ENCODE peak calls at places on chromosomes 4 and X, in four cellular contexts. B is lower leg skin, Z is right lobe of liver, J is ovary. V is an unnamed sample.

GRCh38 chr4:40908702-40909362 is 159.1 kb downstream of the NSUN7 start:
- DNase-seq in J (peak; percentile 63), B (peak; percentile 93), Z (peak; percentile 51), V (peak; percentile 87)

GRCh38 chr4:73599182-73599581 is 21.1 kb downstream of the RASSF6 start:
- DNase-seq in J (peak; percentile 16), Z (no peak), B (no peak), V (no peak)

GRCh38 chr4:112182604-112183003 is 37.4 kb downstream of the FAM241A start:
- DNase-seq in J (no peak), Z (no peak), B (no peak), V (no peak)

GRCh38 chr4:135598151-135598550 is 1396.6 kb upstream of the PABPC4L start:
- DNase-seq in J (no peak), Z (no peak), B (no peak), V (no peak)

GRCh38 chr4:23877758-23878229 is 12.1 kb downstream of the PPARGC1A start:
- DNase-seq in B (no peak), J (no peak), Z (peak; percentile 52), V (no peak)

GRCh38 chrX:105191878-105192277 is 28.6 kb downstream of the TEX13A start:
- DNase-seq in J (no peak), Z (peak; percentile 30), B (no peak), V (peak; percentile 0)

GRCh38 chrX:100973411-100973810 is 3.9 kb downstream of the ARL13A start:
- DNase-seq in Z (no peak), B (no peak), J (no peak), V (no peak)

GRCh38 chr4:113675731-113676707 is 85.5 kb downstream of the CAMK2D start:
- DNase-seq in J (no peak), Z (no peak), B (no peak), V (no peak)

GRCh38 chr4:167102475-167102874 is 131.8 kb downstream of the SPOCK3 start:
- DNase-seq in B (no peak), Z (no peak), J (no peak), V (no peak)

GRCh38 chrX:70552174-70552704 is 107.6 kb downstream of the DLG3 start:
- DNase-seq in J (no peak), B (no peak), Z (no peak), V (no peak)

GRCh38 chrX:45716747-45717146 is 516.1 kb upstream of the DIPK2B start:
- DNase-seq in Z (no peak), B (no peak), J (no peak), V (no peak)

GRCh38 chrX:57241967-57242366 is 44.5 kb upstream of the FAAH2 start:
- DNase-seq in B (no peak), Z (no peak), J (no peak), V (no peak)

GRCh38 chr4:67909910-67910905 is 26.4 kb upstream of the TMPRSS11D start:
- DNase-seq in J (no peak), Z (no peak), B (no peak), V (peak; percentile 32)

GRCh38 chr4:62133977-62134376 is 933.9 kb downstream of the ADGRL3 start:
- DNase-seq in J (no peak), B (no peak), Z (no peak), V (no peak)

DNA sequence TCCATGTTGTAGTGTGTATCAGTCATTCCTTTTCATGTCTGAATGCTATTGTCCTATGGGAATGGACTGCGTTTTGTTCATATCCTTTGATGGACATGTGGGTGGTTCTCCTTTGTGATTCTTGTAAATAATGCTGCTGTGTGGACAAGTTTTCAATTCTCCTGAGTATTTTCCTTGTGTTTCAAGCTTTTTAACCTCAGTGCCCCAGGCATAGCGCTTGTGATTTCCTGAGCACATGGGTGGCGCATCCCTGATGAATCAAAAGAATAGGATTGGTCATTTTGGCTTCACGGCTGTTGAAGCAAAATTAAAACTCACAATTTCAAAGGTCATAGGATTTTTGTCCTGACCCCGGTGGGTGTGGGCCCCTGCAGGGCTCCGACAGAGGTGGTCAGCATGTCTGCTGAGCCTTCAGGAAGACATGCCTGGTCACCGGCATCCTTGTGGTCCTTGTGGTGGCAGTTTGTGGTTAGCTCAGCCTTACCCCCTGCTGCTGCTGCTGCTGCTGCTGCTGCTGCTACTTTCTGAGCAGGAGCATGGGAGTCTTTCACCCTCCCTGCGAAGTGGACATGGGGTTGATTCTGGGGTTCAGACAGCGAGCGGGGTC is 30.0 kb downstream of the SHROOM2 start:
- DNase-seq in J (no peak), Z (no peak), B (no peak), V (no peak)
- H3K4me3 ChIP-seq in J (no peak overlapping the region), Z (no peak overlapping the region), B (no peak overlapping the region), V (no peak overlapping the region)

GRCh38 chrX:55340896-55341433 is 76.2 kb upstream of the PAGE3 start:
- DNase-seq in Z (no peak), B (no peak), J (no peak), V (no peak)

DNA sequence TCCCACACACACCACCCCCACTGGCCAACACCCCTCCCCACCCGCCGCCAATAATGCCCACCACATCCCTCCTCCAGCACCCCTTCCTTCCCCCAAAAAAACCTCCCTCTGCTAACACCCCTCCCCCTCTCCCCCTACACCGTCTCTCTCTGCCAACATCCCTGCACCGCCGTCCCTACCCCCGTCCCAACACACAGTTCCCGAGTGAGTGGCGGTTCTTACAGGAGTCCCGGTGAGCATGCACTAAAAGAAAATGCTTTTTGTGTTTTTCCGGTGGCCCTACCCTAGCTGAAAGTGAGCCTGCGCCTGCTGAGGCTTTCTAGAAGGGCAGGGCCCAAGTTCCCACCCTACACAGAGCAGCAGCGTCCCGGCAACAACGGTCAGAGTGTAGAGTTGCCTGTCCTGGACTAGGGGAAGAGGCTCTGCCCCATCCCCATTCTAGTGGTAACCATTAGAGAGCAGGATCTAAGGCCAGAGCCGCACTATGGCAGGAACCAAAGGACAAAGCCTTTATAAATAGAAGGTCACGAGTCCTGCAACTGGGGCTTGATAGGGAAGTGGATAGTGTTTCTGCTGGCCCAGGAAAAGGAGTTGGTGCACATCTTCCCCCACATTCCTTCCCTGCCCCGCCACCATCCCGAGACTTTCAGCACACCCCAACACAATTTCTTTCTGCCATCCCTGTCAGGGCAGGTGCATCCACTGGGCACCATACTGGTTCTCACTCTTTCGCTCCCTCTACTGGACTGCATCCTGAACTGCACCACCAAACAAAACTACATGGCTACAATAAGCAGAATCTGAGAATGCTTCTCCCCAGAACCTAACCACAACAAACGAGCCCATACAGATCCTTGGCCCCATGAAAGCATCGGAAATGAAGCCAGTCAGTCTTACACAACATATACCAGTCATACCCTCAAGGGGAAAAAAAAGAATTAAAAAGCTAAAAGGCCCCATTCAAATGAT is 78.1 kb upstream of the PAGE3 start:
- DNase-seq in B (no peak), J (no peak), Z (peak; percentile 18), V (peak; percentile 43)
- TF ChIP-seq CTCF in B (no peak), J (no peak), Z (peak; percentile 57), V (peak; percentile 51)

DNA sequence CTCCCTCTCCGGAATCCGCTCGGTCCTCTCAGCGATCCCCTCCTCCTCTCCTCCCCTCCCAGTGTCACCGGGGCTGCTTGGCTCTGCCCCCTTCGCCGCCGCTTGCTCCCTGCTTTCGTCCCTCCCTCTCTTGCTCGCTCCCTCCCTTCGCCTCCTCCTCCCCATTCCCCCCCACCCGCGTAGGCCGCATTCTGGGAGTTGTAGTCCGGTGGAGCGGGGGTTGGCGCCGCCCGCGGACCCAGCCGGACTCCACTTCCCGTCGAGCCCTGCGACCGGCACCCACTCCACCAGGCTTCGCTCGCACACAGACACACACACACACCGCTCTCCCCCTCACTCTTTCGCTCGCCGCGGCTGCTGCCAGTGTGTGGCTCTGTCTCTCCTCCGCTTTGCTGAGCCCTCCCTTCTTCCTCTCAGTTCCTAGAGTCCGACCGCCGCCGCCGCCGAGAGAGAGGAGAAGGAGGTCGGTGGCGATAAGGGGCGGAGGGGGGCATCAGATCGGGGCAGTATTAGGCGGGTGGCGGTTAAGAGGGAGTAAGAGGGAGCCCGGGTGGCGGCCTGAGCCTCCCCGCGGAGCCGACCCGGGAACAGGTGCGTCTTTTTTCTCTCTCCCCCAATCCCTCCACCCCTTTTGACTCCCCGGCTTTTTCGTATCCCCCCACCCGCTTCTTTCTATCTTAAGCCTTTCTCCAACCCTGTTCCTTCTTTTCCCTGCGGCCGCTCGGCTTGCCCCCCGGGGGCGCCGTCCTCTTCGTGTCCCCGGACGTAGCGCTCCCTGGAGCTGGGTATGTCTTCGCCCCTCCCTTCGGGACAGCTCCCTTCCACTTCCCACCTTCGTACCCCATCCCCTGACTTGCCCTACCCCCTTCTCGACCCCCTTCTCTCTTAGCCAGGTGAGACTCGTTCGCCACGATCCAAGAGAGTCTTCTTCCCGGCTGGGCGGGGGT is at the start of gene BCORL1:
- DNase-seq in B (peak; percentile 98), Z (peak; percentile 91), J (peak; percentile 90), V (peak; percentile 95)
- H3K4me3 ChIP-seq in B (no peak within 1 kb of the TSS), Z (no peak within 1 kb of the TSS), J (peak within 1 kb of the TSS; percentile 40), V (peak within 1 kb of the TSS; percentile 57)

GRCh38 chrX:154827194-154827593 is 7.3 kb downstream of the SMIM9 start:
- DNase-seq in B (no peak), J (no peak), Z (no peak), V (no peak)

GRCh38 chrX:154829102-154829501 is 5.4 kb downstream of the SMIM9 start:
- DNase-seq in J (no peak), Z (no peak), B (no peak), V (no peak)

GRCh38 chrX:154827624-154828408 is 6.6 kb downstream of the SMIM9 start:
- DNase-seq in Z (no peak), B (no peak), J (no peak), V (peak; percentile 70)

GRCh38 chrX:154833746-154834274 is 652 bp downstream of the SMIM9 start:
- DNase-seq in J (no peak), B (no peak), Z (no peak), V (no peak)

DNA sequence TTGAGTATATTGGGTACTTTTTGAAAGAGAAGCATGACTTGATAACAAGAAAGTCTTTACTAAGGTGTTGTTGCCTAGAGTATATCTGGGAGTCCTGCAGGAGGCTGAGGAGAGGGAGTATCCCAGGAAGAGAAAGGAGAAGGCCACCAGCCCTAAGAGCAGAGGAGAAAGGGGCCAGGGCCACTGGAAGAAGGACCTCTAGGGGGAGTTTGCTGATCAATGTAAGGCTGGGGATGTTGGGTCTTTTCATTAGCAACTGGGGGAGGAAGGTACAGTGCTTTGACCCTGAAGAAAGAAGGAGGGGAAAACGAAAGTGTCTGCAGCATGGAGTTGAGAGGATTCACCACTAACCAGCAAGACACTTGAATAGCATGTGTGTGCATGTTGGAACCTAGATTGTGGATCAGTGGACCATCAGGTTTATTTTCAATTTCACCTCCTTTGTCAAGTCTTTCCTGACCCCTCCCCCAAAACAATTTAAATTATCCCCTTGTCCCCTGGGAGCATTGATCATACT is 4.5 kb downstream of the SMIM9 start:
- DNase-seq in B (no peak), Z (no peak), J (no peak), V (no peak)
- TF ChIP-seq CTCF in B (no peak), Z (no peak), J (no peak), V (no peak)

GRCh38 chr4:165458451-165458850 is 79.6 kb downstream of the CPE start:
- DNase-seq in Z (no peak), B (no peak), J (no peak), V (no peak)

GRCh38 chr4:165462009-165462408 is 83.2 kb downstream of the CPE start:
- DNase-seq in Z (no peak), B (no peak), J (no peak), V (no peak)

GRCh38 chr4:165457793-165458192 is 79.0 kb downstream of the CPE start:
- DNase-seq in J (no peak), B (no peak), Z (no peak), V (no peak)

GRCh38 chr4:165464338-165464737 is 85.5 kb downstream of the CPE start:
- DNase-seq in B (no peak), J (no peak), Z (no peak), V (no peak)

GRCh38 chr4:165461176-165461835 is 82.5 kb downstream of the CPE start:
- DNase-seq in J (peak; percentile 41), B (no peak), Z (no peak), V (no peak)
- H3K4me3 ChIP-seq in J (no peak overlapping the region), B (no peak overlapping the region), Z (no peak overlapping the region), V (no peak overlapping the region)

V was measured in GM12865.